ENCODE peak calls at places on chromosomes 1 and 21, in nine cellular contexts. One of them, this sample, is unnamed.

GRCh38 chr1:224357626-224358124 is 996 bp downstream of the CNIH4 start:
- DNase-seq in sigmoid colon: no peak
- DNase-seq in esophagus squamous epithelium: no peak
- DNase-seq in right lobe of liver: no peak
- DNase-seq in tibial nerve: peak; percentile 50
- DNase-seq in uterus: no peak
- DNase-seq in stomach: no peak
- DNase-seq in transverse colon: no peak
- DNase-seq in heart left ventricle: no peak
- DNase-seq in this sample: no peak

GRCh38 chr1:184622136-184622823 is 132.4 kb downstream of the EDEM3 start:
- DNase-seq in stomach: peak; percentile 66
- DNase-seq in sigmoid colon: peak; percentile 96
- DNase-seq in heart left ventricle: peak; percentile 87
- DNase-seq in transverse colon: peak; percentile 83
- DNase-seq in tibial nerve: peak; percentile 86
- DNase-seq in right lobe of liver: no peak
- DNase-seq in esophagus squamous epithelium: no peak
- DNase-seq in uterus: peak; percentile 93
- DNase-seq in this sample: peak; percentile 80

GRCh38 chr1:67815303-67816095 is 17.8 kb downstream of the GNG12 start:
- DNase-seq in right lobe of liver: no peak
- DNase-seq in sigmoid colon: no peak
- DNase-seq in uterus: no peak
- DNase-seq in tibial nerve: no peak
- DNase-seq in heart left ventricle: no peak
- DNase-seq in stomach: peak; percentile 57
- DNase-seq in esophagus squamous epithelium: no peak
- DNase-seq in transverse colon: peak; percentile 93
- DNase-seq in this sample: no peak

GRCh38 chr1:150925080-150925479 is 1.1 kb upstream of the SETDB1 start:
- DNase-seq in transverse colon: no peak
- DNase-seq in tibial nerve: no peak
- DNase-seq in sigmoid colon: no peak
- DNase-seq in esophagus squamous epithelium: no peak
- DNase-seq in heart left ventricle: no peak
- DNase-seq in right lobe of liver: no peak
- DNase-seq in stomach: no peak
- DNase-seq in uterus: no peak
- DNase-seq in this sample: peak; percentile 33

GRCh38 chr1:62746809-62747138 is 37.2 kb upstream of the ATG4C start:
- DNase-seq in sigmoid colon: no peak
- DNase-seq in esophagus squamous epithelium: no peak
- DNase-seq in stomach: no peak
- DNase-seq in tibial nerve: no peak
- DNase-seq in heart left ventricle: no peak
- DNase-seq in uterus: no peak
- DNase-seq in right lobe of liver: no peak
- DNase-seq in transverse colon: no peak
- DNase-seq in this sample: no peak

GRCh38 chr1:3477241-3478109 is 23.0 kb downstream of the ARHGEF16 start:
- DNase-seq in uterus: no peak
- DNase-seq in heart left ventricle: no peak
- DNase-seq in tibial nerve: no peak
- DNase-seq in right lobe of liver: no peak
- DNase-seq in stomach: no peak
- DNase-seq in sigmoid colon: no peak
- DNase-seq in esophagus squamous epithelium: no peak
- DNase-seq in transverse colon: no peak
- DNase-seq in this sample: no peak

GRCh38 chr1:34910425-34910824 is 19.0 kb downstream of the DLGAP3 start:
- DNase-seq in sigmoid colon: no peak
- DNase-seq in transverse colon: no peak
- DNase-seq in uterus: no peak
- DNase-seq in right lobe of liver: no peak
- DNase-seq in heart left ventricle: no peak
- DNase-seq in tibial nerve: no peak
- DNase-seq in esophagus squamous epithelium: no peak
- DNase-seq in stomach: no peak
- DNase-seq in this sample: no peak

GRCh38 chr1:228487336-228488106 is at the start of gene RNF187:
- DNase-seq in transverse colon: peak; percentile 91
- DNase-seq in right lobe of liver: peak; percentile 92
- DNase-seq in stomach: peak; percentile 91
- DNase-seq in sigmoid colon: peak; percentile 93
- DNase-seq in tibial nerve: peak; percentile 82
- DNase-seq in esophagus squamous epithelium: no peak
- DNase-seq in uterus: peak; percentile 85
- DNase-seq in heart left ventricle: peak; percentile 92
- DNase-seq in this sample: no peak

GRCh38 chr21:15064576-15065380 is at the start of gene NRIP1:
- DNase-seq in transverse colon: peak; percentile 93
- DNase-seq in right lobe of liver: peak; percentile 93
- DNase-seq in tibial nerve: peak; percentile 78
- DNase-seq in esophagus squamous epithelium: peak; percentile 49
- DNase-seq in sigmoid colon: peak; percentile 95
- DNase-seq in stomach: peak; percentile 92
- DNase-seq in uterus: peak; percentile 90
- DNase-seq in heart left ventricle: peak; percentile 95
- DNase-seq in this sample: peak; percentile 90

GRCh38 chr21:15063821-15064575 is 802 bp downstream of the NRIP1 start:
- DNase-seq in heart left ventricle: peak; percentile 73
- DNase-seq in stomach: peak; percentile 65
- DNase-seq in esophagus squamous epithelium: no peak
- DNase-seq in right lobe of liver: peak; percentile 69
- DNase-seq in tibial nerve: peak; percentile 18
- DNase-seq in uterus: peak; percentile 36
- DNase-seq in sigmoid colon: peak; percentile 73
- DNase-seq in transverse colon: peak; percentile 41
- DNase-seq in this sample: peak; percentile 48

GRCh38 chr21:15066231-15066577 is 1.4 kb upstream of the NRIP1 start:
- DNase-seq in transverse colon: no peak
- DNase-seq in uterus: no peak
- DNase-seq in esophagus squamous epithelium: no peak
- DNase-seq in right lobe of liver: no peak
- DNase-seq in sigmoid colon: no peak
- DNase-seq in heart left ventricle: no peak
- DNase-seq in tibial nerve: no peak
- DNase-seq in stomach: no peak
- DNase-seq in this sample: no peak

GRCh38 chr21:15063081-15063820 is 1.5 kb downstream of the NRIP1 start:
- DNase-seq in uterus: no peak
- DNase-seq in heart left ventricle: no peak
- DNase-seq in sigmoid colon: no peak
- DNase-seq in esophagus squamous epithelium: no peak
- DNase-seq in transverse colon: no peak
- DNase-seq in tibial nerve: no peak
- DNase-seq in stomach: no peak
- DNase-seq in right lobe of liver: no peak
- DNase-seq in this sample: peak; percentile 34

GRCh38 chr21:15065381-15066230 is 806 bp upstream of the NRIP1 start:
- DNase-seq in transverse colon: peak; percentile 80
- DNase-seq in esophagus squamous epithelium: peak; percentile 21
- DNase-seq in uterus: peak; percentile 83
- DNase-seq in sigmoid colon: peak; percentile 93
- DNase-seq in right lobe of liver: peak; percentile 73
- DNase-seq in tibial nerve: peak; percentile 87
- DNase-seq in stomach: peak; percentile 68
- DNase-seq in heart left ventricle: peak; percentile 83
- DNase-seq in this sample: peak; percentile 91
- TF ChIP-seq POLR2A in transverse colon: peak; percentile 74
- TF ChIP-seq POLR2A in esophagus squamous epithelium: peak; percentile 66
- TF ChIP-seq POLR2A in uterus: peak; percentile 54
- TF ChIP-seq POLR2A in sigmoid colon: peak; percentile 50
- TF ChIP-seq POLR2A in right lobe of liver: no peak
- TF ChIP-seq POLR2A in tibial nerve: peak; percentile 35
- TF ChIP-seq POLR2A in stomach: no peak
- TF ChIP-seq POLR2A in heart left ventricle: no peak
- TF ChIP-seq POLR2A in this sample: no peak

DNA sequence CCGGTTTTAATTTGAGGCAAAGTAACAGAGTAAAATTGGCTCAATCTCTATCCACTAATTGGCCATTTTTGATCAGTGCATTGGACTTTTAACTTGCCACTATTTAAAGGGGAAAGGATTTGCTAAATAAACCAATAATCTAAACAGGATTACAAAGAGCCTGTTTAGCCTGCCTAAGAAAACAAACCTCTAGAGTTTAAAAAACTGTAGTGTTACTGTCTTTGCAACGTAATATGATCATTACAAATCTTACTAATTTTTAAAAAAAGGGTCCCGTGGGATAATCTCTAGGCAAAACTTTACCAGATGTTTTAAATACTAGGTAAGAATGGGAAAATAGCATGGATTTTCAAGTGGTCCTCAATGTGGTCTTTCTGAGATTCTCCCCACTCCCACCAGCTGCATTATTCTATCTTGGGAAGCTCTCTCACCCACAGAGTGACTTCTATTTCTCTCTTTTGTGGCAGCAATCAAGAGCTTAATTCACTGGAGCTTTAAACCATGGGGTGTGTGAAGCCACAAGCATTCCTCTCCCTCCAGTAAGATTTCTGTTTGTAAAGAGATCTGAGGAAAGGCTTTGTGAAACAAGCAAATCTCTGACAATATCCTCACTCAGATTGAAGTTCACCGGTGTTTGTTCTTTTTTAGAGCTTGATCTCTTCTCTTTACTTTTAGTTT is 132.4 kb downstream of the TLR5 start:
- DNase-seq in right lobe of liver: no peak
- DNase-seq in tibial nerve: no peak
- DNase-seq in uterus: no peak
- DNase-seq in esophagus squamous epithelium: no peak
- DNase-seq in heart left ventricle: no peak
- DNase-seq in transverse colon: no peak
- DNase-seq in stomach: no peak
- DNase-seq in sigmoid colon: no peak
- DNase-seq in this sample: no peak
- H3K27ac ChIP-seq in right lobe of liver: peak overlapping the region; percentile 69
- H3K27ac ChIP-seq in tibial nerve: peak overlapping the region; percentile 29
- H3K27ac ChIP-seq in uterus: no peak overlapping the region
- H3K27ac ChIP-seq in esophagus squamous epithelium: no peak overlapping the region
- H3K27ac ChIP-seq in heart left ventricle: peak overlapping the region; percentile 20
- H3K27ac ChIP-seq in transverse colon: no peak overlapping the region
- H3K27ac ChIP-seq in stomach: no peak overlapping the region
- H3K27ac ChIP-seq in sigmoid colon: no peak overlapping the region
- H3K27ac ChIP-seq in this sample: no peak overlapping the region

GRCh38 chr1:7491089-7491817 is 279.8 kb upstream of the VAMP3 start:
- DNase-seq in right lobe of liver: no peak
- DNase-seq in sigmoid colon: no peak
- DNase-seq in heart left ventricle: no peak
- DNase-seq in uterus: peak; percentile 53
- DNase-seq in stomach: no peak
- DNase-seq in tibial nerve: no peak
- DNase-seq in transverse colon: no peak
- DNase-seq in esophagus squamous epithelium: no peak
- DNase-seq in this sample: peak; percentile 60

GRCh38 chr1:7489586-7489985 is 281.5 kb upstream of the VAMP3 start:
- DNase-seq in uterus: no peak
- DNase-seq in right lobe of liver: no peak
- DNase-seq in esophagus squamous epithelium: no peak
- DNase-seq in sigmoid colon: no peak
- DNase-seq in tibial nerve: no peak
- DNase-seq in stomach: no peak
- DNase-seq in heart left ventricle: no peak
- DNase-seq in transverse colon: no peak
- DNase-seq in this sample: no peak

GRCh38 chr1:7493711-7494110 is 277.4 kb upstream of the VAMP3 start:
- DNase-seq in esophagus squamous epithelium: no peak
- DNase-seq in right lobe of liver: no peak
- DNase-seq in tibial nerve: no peak
- DNase-seq in heart left ventricle: no peak
- DNase-seq in sigmoid colon: no peak
- DNase-seq in stomach: no peak
- DNase-seq in transverse colon: no peak
- DNase-seq in uterus: no peak
- DNase-seq in this sample: no peak

GRCh38 chr1:7490576-7490975 is 280.5 kb upstream of the VAMP3 start:
- DNase-seq in right lobe of liver: no peak
- DNase-seq in stomach: no peak
- DNase-seq in heart left ventricle: no peak
- DNase-seq in esophagus squamous epithelium: no peak
- DNase-seq in tibial nerve: no peak
- DNase-seq in transverse colon: no peak
- DNase-seq in uterus: no peak
- DNase-seq in sigmoid colon: no peak
- DNase-seq in this sample: no peak

DNA sequence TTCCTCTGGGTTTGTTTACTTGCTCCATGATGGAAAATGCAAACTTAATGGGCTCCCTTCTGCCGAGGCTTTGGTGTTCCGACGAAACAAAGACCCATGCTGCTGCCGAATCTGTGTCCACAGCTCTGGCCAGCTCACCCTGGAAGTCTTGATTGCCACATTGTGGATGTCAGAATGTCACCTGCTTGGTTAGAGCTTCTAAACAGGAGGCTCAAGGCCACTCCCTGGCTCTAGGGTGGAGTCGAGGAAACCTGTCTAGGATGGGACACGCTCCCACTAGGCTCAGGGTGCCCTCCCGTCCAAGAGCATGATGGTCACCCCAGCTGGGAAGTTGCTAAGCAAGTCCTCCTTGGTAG is 279.3 kb upstream of the VAMP3 start:
- DNase-seq in right lobe of liver: no peak
- DNase-seq in sigmoid colon: no peak
- DNase-seq in uterus: peak; percentile 38
- DNase-seq in stomach: peak; percentile 36
- DNase-seq in tibial nerve: no peak
- DNase-seq in transverse colon: no peak
- DNase-seq in esophagus squamous epithelium: no peak
- DNase-seq in heart left ventricle: no peak
- DNase-seq in this sample: peak; percentile 30
- TF ChIP-seq POLR2A in right lobe of liver: no peak
- TF ChIP-seq POLR2A in sigmoid colon: no peak
- TF ChIP-seq POLR2A in uterus: no peak
- TF ChIP-seq POLR2A in stomach: no peak
- TF ChIP-seq POLR2A in tibial nerve: no peak
- TF ChIP-seq POLR2A in transverse colon: no peak
- TF ChIP-seq POLR2A in esophagus squamous epithelium: no peak
- TF ChIP-seq POLR2A in heart left ventricle: no peak
- TF ChIP-seq POLR2A in this sample: no peak

GRCh38 chr1:209230319-209230718 is 353.2 kb upstream of the CAMK1G start:
- DNase-seq in esophagus squamous epithelium: no peak
- DNase-seq in uterus: no peak
- DNase-seq in heart left ventricle: no peak
- DNase-seq in sigmoid colon: no peak
- DNase-seq in right lobe of liver: no peak
- DNase-seq in transverse colon: no peak
- DNase-seq in stomach: no peak
- DNase-seq in tibial nerve: no peak
- DNase-seq in this sample: no peak

GRCh38 chr1:209231476-209232156 is 351.9 kb upstream of the CAMK1G start:
- DNase-seq in uterus: no peak
- DNase-seq in stomach: no peak
- DNase-seq in sigmoid colon: no peak
- DNase-seq in tibial nerve: no peak
- DNase-seq in heart left ventricle: no peak
- DNase-seq in transverse colon: no peak
- DNase-seq in right lobe of liver: no peak
- DNase-seq in esophagus squamous epithelium: no peak
- DNase-seq in this sample: no peak

GRCh38 chr1:209227941-209228340 is 355.6 kb upstream of the CAMK1G start:
- DNase-seq in uterus: no peak
- DNase-seq in transverse colon: no peak
- DNase-seq in tibial nerve: no peak
- DNase-seq in heart left ventricle: no peak
- DNase-seq in stomach: no peak
- DNase-seq in esophagus squamous epithelium: no peak
- DNase-seq in right lobe of liver: no peak
- DNase-seq in sigmoid colon: no peak
- DNase-seq in this sample: no peak

GRCh38 chr1:209232197-209232596 is 351.3 kb upstream of the CAMK1G start:
- DNase-seq in transverse colon: no peak
- DNase-seq in stomach: no peak
- DNase-seq in sigmoid colon: no peak
- DNase-seq in uterus: no peak
- DNase-seq in heart left ventricle: no peak
- DNase-seq in esophagus squamous epithelium: no peak
- DNase-seq in right lobe of liver: no peak
- DNase-seq in tibial nerve: no peak
- DNase-seq in this sample: no peak

DNA sequence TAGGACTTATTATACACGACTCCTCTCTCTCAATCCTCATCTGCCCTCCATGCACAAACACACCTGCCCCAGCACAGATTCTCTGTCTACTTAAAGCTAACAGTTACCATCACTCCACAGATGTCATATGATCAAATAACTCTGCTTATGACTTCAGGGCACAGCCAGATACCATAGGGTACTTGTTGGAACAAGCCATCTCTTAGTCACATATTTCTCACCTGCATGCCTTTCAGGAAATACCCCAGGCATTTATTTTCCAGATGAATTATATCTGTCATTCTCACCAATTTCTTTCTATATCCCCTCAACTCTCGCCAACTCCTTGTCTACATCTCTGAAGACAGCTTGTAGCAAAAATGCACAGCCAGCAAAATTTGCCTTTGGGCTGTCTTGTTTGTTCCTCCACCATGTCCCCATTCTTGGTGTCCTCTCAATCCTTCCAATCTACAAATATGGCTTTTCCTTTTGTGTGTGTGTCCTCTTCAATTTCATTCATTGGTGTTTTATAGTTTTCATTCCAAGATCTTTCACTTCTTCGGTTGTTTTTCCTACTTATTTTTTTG is 353.9 kb upstream of the CAMK1G start:
- DNase-seq in stomach: no peak
- DNase-seq in uterus: no peak
- DNase-seq in heart left ventricle: no peak
- DNase-seq in sigmoid colon: no peak
- DNase-seq in transverse colon: no peak
- DNase-seq in tibial nerve: no peak
- DNase-seq in esophagus squamous epithelium: no peak
- DNase-seq in right lobe of liver: no peak
- DNase-seq in this sample: no peak
- H3K27ac ChIP-seq in stomach: no peak overlapping the region
- H3K27ac ChIP-seq in uterus: no peak overlapping the region
- H3K27ac ChIP-seq in heart left ventricle: no peak overlapping the region
- H3K27ac ChIP-seq in sigmoid colon: no peak overlapping the region
- H3K27ac ChIP-seq in transverse colon: no peak overlapping the region
- H3K27ac ChIP-seq in tibial nerve: no peak overlapping the region
- H3K27ac ChIP-seq in esophagus squamous epithelium: no peak overlapping the region
- H3K27ac ChIP-seq in right lobe of liver: no peak overlapping the region
- H3K27ac ChIP-seq in this sample: no peak overlapping the region